ENCODE peak calls at places on chromosomes 3 and 15, in ten cellular contexts. One of them, this sample, is unnamed.

GRCh38 chr3:39668420-39668819 is 141.0 kb upstream of the MYRIP start:
- DNase-seq in T-helper 1 cell: no peak
- DNase-seq in stimulated activated CD4-positive, alpha-beta T cell treated with anti-CD3 and anti-CD28 coated beads, Interleukin-12 subunit alpha, Interleukin-12 subunit beta, amount 100 ng/mL, for 24 hours: no peak
- DNase-seq in A172: peak; percentile 19
- DNase-seq in foreskin fibroblast: peak; percentile 21
- DNase-seq in stimulated activated CD8-positive, alpha-beta memory T cell treated with anti-CD3 and anti-CD28 coated beads, Interleukin-4, amount 100 ng/mL, for 1 hour: no peak
- DNase-seq in T-helper 2 cell: no peak
- DNase-seq in HEK293T: peak; percentile 42
- DNase-seq in lower lobe of right lung: no peak
- DNase-seq in GM23338: peak; percentile 80
- DNase-seq in this sample: peak; percentile 58

GRCh38 chr3:50411229-50411628 is 51.9 kb upstream of the TMEM115 start:
- DNase-seq in stimulated activated CD8-positive, alpha-beta memory T cell treated with anti-CD3 and anti-CD28 coated beads, Interleukin-4, amount 100 ng/mL, for 1 hour: no peak
- DNase-seq in GM23338: no peak
- DNase-seq in stimulated activated CD4-positive, alpha-beta T cell treated with anti-CD3 and anti-CD28 coated beads, Interleukin-12 subunit alpha, Interleukin-12 subunit beta, amount 100 ng/mL, for 24 hours: no peak
- DNase-seq in lower lobe of right lung: no peak
- DNase-seq in HEK293T: no peak
- DNase-seq in T-helper 1 cell: no peak
- DNase-seq in T-helper 2 cell: no peak
- DNase-seq in foreskin fibroblast: no peak
- DNase-seq in A172: no peak
- DNase-seq in this sample: no peak

GRCh38 chr15:90955911-90956310 is 1.2 kb downstream of the RCCD1 start:
- DNase-seq in T-helper 2 cell: no peak
- DNase-seq in GM23338: peak; percentile 11
- DNase-seq in foreskin fibroblast: no peak
- DNase-seq in T-helper 1 cell: no peak
- DNase-seq in HEK293T: no peak
- DNase-seq in stimulated activated CD8-positive, alpha-beta memory T cell treated with anti-CD3 and anti-CD28 coated beads, Interleukin-4, amount 100 ng/mL, for 1 hour: no peak
- DNase-seq in lower lobe of right lung: no peak
- DNase-seq in A172: no peak
- DNase-seq in stimulated activated CD4-positive, alpha-beta T cell treated with anti-CD3 and anti-CD28 coated beads, Interleukin-12 subunit alpha, Interleukin-12 subunit beta, amount 100 ng/mL, for 24 hours: no peak
- DNase-seq in this sample: peak; percentile 62

GRCh38 chr15:20356444-20357138 is 185.0 kb downstream of the GOLGA6L6 start:
- DNase-seq in T-helper 2 cell: peak; percentile 59
- DNase-seq in stimulated activated CD8-positive, alpha-beta memory T cell treated with anti-CD3 and anti-CD28 coated beads, Interleukin-4, amount 100 ng/mL, for 1 hour: peak; percentile 76
- DNase-seq in T-helper 1 cell: peak; percentile 73
- DNase-seq in GM23338: peak; percentile 64
- DNase-seq in HEK293T: peak; percentile 49
- DNase-seq in lower lobe of right lung: peak; percentile 73
- DNase-seq in stimulated activated CD4-positive, alpha-beta T cell treated with anti-CD3 and anti-CD28 coated beads, Interleukin-12 subunit alpha, Interleukin-12 subunit beta, amount 100 ng/mL, for 24 hours: peak; percentile 78
- DNase-seq in foreskin fibroblast: no peak
- DNase-seq in A172: peak; percentile 22
- DNase-seq in this sample: peak; percentile 83

GRCh38 chr3:134251731-134252391 is 1.2 kb upstream of the RYK start:
- DNase-seq in stimulated activated CD8-positive, alpha-beta memory T cell treated with anti-CD3 and anti-CD28 coated beads, Interleukin-4, amount 100 ng/mL, for 1 hour: no peak
- DNase-seq in foreskin fibroblast: no peak
- DNase-seq in A172: no peak
- DNase-seq in T-helper 2 cell: no peak
- DNase-seq in lower lobe of right lung: no peak
- DNase-seq in GM23338: peak; percentile 43
- DNase-seq in HEK293T: no peak
- DNase-seq in stimulated activated CD4-positive, alpha-beta T cell treated with anti-CD3 and anti-CD28 coated beads, Interleukin-12 subunit alpha, Interleukin-12 subunit beta, amount 100 ng/mL, for 24 hours: no peak
- DNase-seq in T-helper 1 cell: no peak
- DNase-seq in this sample: no peak

GRCh38 chr15:85002517-85002916 is 20.9 kb downstream of the PDE8A start:
- DNase-seq in stimulated activated CD8-positive, alpha-beta memory T cell treated with anti-CD3 and anti-CD28 coated beads, Interleukin-4, amount 100 ng/mL, for 1 hour: no peak
- DNase-seq in HEK293T: no peak
- DNase-seq in GM23338: peak; percentile 51
- DNase-seq in T-helper 1 cell: no peak
- DNase-seq in A172: peak; percentile 35
- DNase-seq in lower lobe of right lung: no peak
- DNase-seq in T-helper 2 cell: no peak
- DNase-seq in foreskin fibroblast: no peak
- DNase-seq in stimulated activated CD4-positive, alpha-beta T cell treated with anti-CD3 and anti-CD28 coated beads, Interleukin-12 subunit alpha, Interleukin-12 subunit beta, amount 100 ng/mL, for 24 hours: no peak
- DNase-seq in this sample: peak; percentile 19

GRCh38 chr3:188319569-188319968 is 165.6 kb downstream of the LPP start:
- DNase-seq in foreskin fibroblast: no peak
- DNase-seq in T-helper 2 cell: no peak
- DNase-seq in A172: no peak
- DNase-seq in HEK293T: no peak
- DNase-seq in stimulated activated CD8-positive, alpha-beta memory T cell treated with anti-CD3 and anti-CD28 coated beads, Interleukin-4, amount 100 ng/mL, for 1 hour: no peak
- DNase-seq in T-helper 1 cell: no peak
- DNase-seq in stimulated activated CD4-positive, alpha-beta T cell treated with anti-CD3 and anti-CD28 coated beads, Interleukin-12 subunit alpha, Interleukin-12 subunit beta, amount 100 ng/mL, for 24 hours: no peak
- DNase-seq in GM23338: no peak
- DNase-seq in lower lobe of right lung: no peak
- DNase-seq in this sample: no peak

GRCh38 chr3:123431658-123432323 is 17.1 kb downstream of the ADCY5 start:
- DNase-seq in foreskin fibroblast: no peak
- DNase-seq in lower lobe of right lung: no peak
- DNase-seq in A172: peak; percentile 87
- DNase-seq in T-helper 2 cell: no peak
- DNase-seq in HEK293T: peak; percentile 57
- DNase-seq in T-helper 1 cell: no peak
- DNase-seq in stimulated activated CD4-positive, alpha-beta T cell treated with anti-CD3 and anti-CD28 coated beads, Interleukin-12 subunit alpha, Interleukin-12 subunit beta, amount 100 ng/mL, for 24 hours: no peak
- DNase-seq in GM23338: no peak
- DNase-seq in stimulated activated CD8-positive, alpha-beta memory T cell treated with anti-CD3 and anti-CD28 coated beads, Interleukin-4, amount 100 ng/mL, for 1 hour: no peak
- DNase-seq in this sample: no peak

GRCh38 chr15:41828747-41829270 is 917 bp downstream of the JMJD7 start:
- DNase-seq in foreskin fibroblast: no peak
- DNase-seq in stimulated activated CD8-positive, alpha-beta memory T cell treated with anti-CD3 and anti-CD28 coated beads, Interleukin-4, amount 100 ng/mL, for 1 hour: no peak
- DNase-seq in T-helper 2 cell: no peak
- DNase-seq in lower lobe of right lung: no peak
- DNase-seq in stimulated activated CD4-positive, alpha-beta T cell treated with anti-CD3 and anti-CD28 coated beads, Interleukin-12 subunit alpha, Interleukin-12 subunit beta, amount 100 ng/mL, for 24 hours: no peak
- DNase-seq in A172: no peak
- DNase-seq in T-helper 1 cell: no peak
- DNase-seq in GM23338: no peak
- DNase-seq in HEK293T: no peak
- DNase-seq in this sample: no peak

GRCh38 chr3:46348811-46349482 is 5.0 kb upstream of the CCR2 start:
- DNase-seq in T-helper 1 cell: no peak
- DNase-seq in lower lobe of right lung: no peak
- DNase-seq in A172: no peak
- DNase-seq in stimulated activated CD4-positive, alpha-beta T cell treated with anti-CD3 and anti-CD28 coated beads, Interleukin-12 subunit alpha, Interleukin-12 subunit beta, amount 100 ng/mL, for 24 hours: no peak
- DNase-seq in foreskin fibroblast: no peak
- DNase-seq in GM23338: no peak
- DNase-seq in stimulated activated CD8-positive, alpha-beta memory T cell treated with anti-CD3 and anti-CD28 coated beads, Interleukin-4, amount 100 ng/mL, for 1 hour: no peak
- DNase-seq in HEK293T: no peak
- DNase-seq in T-helper 2 cell: no peak
- DNase-seq in this sample: peak; percentile 46

GRCh38 chr15:96345560-96346389 is 15.3 kb downstream of the NR2F2 start:
- DNase-seq in A172: no peak
- DNase-seq in stimulated activated CD4-positive, alpha-beta T cell treated with anti-CD3 and anti-CD28 coated beads, Interleukin-12 subunit alpha, Interleukin-12 subunit beta, amount 100 ng/mL, for 24 hours: no peak
- DNase-seq in T-helper 1 cell: no peak
- DNase-seq in T-helper 2 cell: no peak
- DNase-seq in HEK293T: peak; percentile 67
- DNase-seq in foreskin fibroblast: peak; percentile 68
- DNase-seq in GM23338: peak; percentile 82
- DNase-seq in stimulated activated CD8-positive, alpha-beta memory T cell treated with anti-CD3 and anti-CD28 coated beads, Interleukin-4, amount 100 ng/mL, for 1 hour: no peak
- DNase-seq in lower lobe of right lung: no peak
- DNase-seq in this sample: peak; percentile 58

GRCh38 chr3:54835701-54836100 is 92.2 kb downstream of the LRTM1 start:
- DNase-seq in foreskin fibroblast: no peak
- DNase-seq in lower lobe of right lung: no peak
- DNase-seq in A172: no peak
- DNase-seq in T-helper 2 cell: no peak
- DNase-seq in T-helper 1 cell: no peak
- DNase-seq in stimulated activated CD4-positive, alpha-beta T cell treated with anti-CD3 and anti-CD28 coated beads, Interleukin-12 subunit alpha, Interleukin-12 subunit beta, amount 100 ng/mL, for 24 hours: no peak
- DNase-seq in GM23338: no peak
- DNase-seq in stimulated activated CD8-positive, alpha-beta memory T cell treated with anti-CD3 and anti-CD28 coated beads, Interleukin-4, amount 100 ng/mL, for 1 hour: no peak
- DNase-seq in HEK293T: no peak
- DNase-seq in this sample: no peak

GRCh38 chr3:115085197-115085865 is 61.8 kb downstream of the ZBTB20 start:
- DNase-seq in lower lobe of right lung: no peak
- DNase-seq in stimulated activated CD4-positive, alpha-beta T cell treated with anti-CD3 and anti-CD28 coated beads, Interleukin-12 subunit alpha, Interleukin-12 subunit beta, amount 100 ng/mL, for 24 hours: no peak
- DNase-seq in GM23338: peak; percentile 57
- DNase-seq in foreskin fibroblast: no peak
- DNase-seq in stimulated activated CD8-positive, alpha-beta memory T cell treated with anti-CD3 and anti-CD28 coated beads, Interleukin-4, amount 100 ng/mL, for 1 hour: no peak
- DNase-seq in T-helper 2 cell: no peak
- DNase-seq in A172: no peak
- DNase-seq in HEK293T: peak; percentile 19
- DNase-seq in T-helper 1 cell: no peak
- DNase-seq in this sample: no peak

GRCh38 chr3:127669541-127670228 is 3.1 kb upstream of the ABTB1 start:
- DNase-seq in stimulated activated CD8-positive, alpha-beta memory T cell treated with anti-CD3 and anti-CD28 coated beads, Interleukin-4, amount 100 ng/mL, for 1 hour: no peak
- DNase-seq in A172: no peak
- DNase-seq in stimulated activated CD4-positive, alpha-beta T cell treated with anti-CD3 and anti-CD28 coated beads, Interleukin-12 subunit alpha, Interleukin-12 subunit beta, amount 100 ng/mL, for 24 hours: no peak
- DNase-seq in T-helper 2 cell: no peak
- DNase-seq in GM23338: no peak
- DNase-seq in foreskin fibroblast: no peak
- DNase-seq in T-helper 1 cell: no peak
- DNase-seq in lower lobe of right lung: no peak
- DNase-seq in HEK293T: no peak
- DNase-seq in this sample: no peak

GRCh38 chr3:184514151-184514490 is 47.5 kb upstream of the EPHB3 start:
- DNase-seq in stimulated activated CD8-positive, alpha-beta memory T cell treated with anti-CD3 and anti-CD28 coated beads, Interleukin-4, amount 100 ng/mL, for 1 hour: no peak
- DNase-seq in HEK293T: no peak
- DNase-seq in foreskin fibroblast: no peak
- DNase-seq in stimulated activated CD4-positive, alpha-beta T cell treated with anti-CD3 and anti-CD28 coated beads, Interleukin-12 subunit alpha, Interleukin-12 subunit beta, amount 100 ng/mL, for 24 hours: no peak
- DNase-seq in GM23338: peak; percentile 36
- DNase-seq in T-helper 1 cell: no peak
- DNase-seq in T-helper 2 cell: no peak
- DNase-seq in A172: no peak
- DNase-seq in lower lobe of right lung: no peak
- DNase-seq in this sample: no peak

GRCh38 chr15:56042523-56042922 is 49.1 kb upstream of the NEDD4 start:
- DNase-seq in foreskin fibroblast: no peak
- DNase-seq in A172: peak; percentile 52
- DNase-seq in stimulated activated CD8-positive, alpha-beta memory T cell treated with anti-CD3 and anti-CD28 coated beads, Interleukin-4, amount 100 ng/mL, for 1 hour: no peak
- DNase-seq in T-helper 2 cell: no peak
- DNase-seq in T-helper 1 cell: no peak
- DNase-seq in stimulated activated CD4-positive, alpha-beta T cell treated with anti-CD3 and anti-CD28 coated beads, Interleukin-12 subunit alpha, Interleukin-12 subunit beta, amount 100 ng/mL, for 24 hours: no peak
- DNase-seq in lower lobe of right lung: no peak
- DNase-seq in HEK293T: no peak
- DNase-seq in GM23338: no peak
- DNase-seq in this sample: no peak

GRCh38 chr3:164236856-164237255 is 841.4 kb downstream of the SI start:
- DNase-seq in T-helper 1 cell: no peak
- DNase-seq in stimulated activated CD8-positive, alpha-beta memory T cell treated with anti-CD3 and anti-CD28 coated beads, Interleukin-4, amount 100 ng/mL, for 1 hour: no peak
- DNase-seq in T-helper 2 cell: no peak
- DNase-seq in A172: no peak
- DNase-seq in HEK293T: no peak
- DNase-seq in stimulated activated CD4-positive, alpha-beta T cell treated with anti-CD3 and anti-CD28 coated beads, Interleukin-12 subunit alpha, Interleukin-12 subunit beta, amount 100 ng/mL, for 24 hours: no peak
- DNase-seq in lower lobe of right lung: no peak
- DNase-seq in foreskin fibroblast: no peak
- DNase-seq in GM23338: no peak
- DNase-seq in this sample: no peak

GRCh38 chr3:75687323-75687722 is 23.2 kb downstream of the FRG2C start:
- DNase-seq in HEK293T: no peak
- DNase-seq in T-helper 2 cell: no peak
- DNase-seq in GM23338: peak; percentile 52
- DNase-seq in stimulated activated CD4-positive, alpha-beta T cell treated with anti-CD3 and anti-CD28 coated beads, Interleukin-12 subunit alpha, Interleukin-12 subunit beta, amount 100 ng/mL, for 24 hours: no peak
- DNase-seq in A172: no peak
- DNase-seq in stimulated activated CD8-positive, alpha-beta memory T cell treated with anti-CD3 and anti-CD28 coated beads, Interleukin-4, amount 100 ng/mL, for 1 hour: no peak
- DNase-seq in lower lobe of right lung: no peak
- DNase-seq in T-helper 1 cell: no peak
- DNase-seq in foreskin fibroblast: no peak
- DNase-seq in this sample: no peak